ENCODE peak calls at places on chromosomes 2 and 18, in five cellular contexts. One of them, this sample, is unnamed.

GRCh38 chr2:106039634-106040033 is 154.5 kb downstream of the UXS1 start:
- DNase-seq in uterus: peak
- DNase-seq in NCI-H2081: no peak
- DNase-seq in Kasumi-1: no peak
- DNase-seq in HS-5: no peak
- DNase-seq in this sample: no peak

GRCh38 chr2:215532844-215533243 is 97.0 kb upstream of the FN1 start:
- DNase-seq in uterus: no peak
- DNase-seq in NCI-H2081: no peak
- DNase-seq in Kasumi-1: no peak
- DNase-seq in HS-5: no peak
- DNase-seq in this sample: no peak

GRCh38 chr2:168663993-168664392 is 138.4 kb upstream of the NOSTRIN start:
- DNase-seq in uterus: no peak
- DNase-seq in NCI-H2081: no peak
- DNase-seq in Kasumi-1: no peak
- DNase-seq in HS-5: no peak
- DNase-seq in this sample: no peak

GRCh38 chr2:188512456-188512855 is 220.8 kb downstream of the GULP1 start:
- DNase-seq in uterus: no peak
- DNase-seq in NCI-H2081: peak
- DNase-seq in Kasumi-1: peak
- DNase-seq in HS-5: peak
- DNase-seq in this sample: no peak

GRCh38 chr18:47898696-47899095 is 31.8 kb downstream of the SMAD2 start:
- DNase-seq in uterus: no peak
- DNase-seq in NCI-H2081: peak
- DNase-seq in Kasumi-1: no peak
- DNase-seq in HS-5: no peak
- DNase-seq in this sample: peak

GRCh38 chr2:42386684-42387083 is 25.7 kb upstream of the COX7A2L start:
- DNase-seq in uterus: no peak
- DNase-seq in NCI-H2081: no peak
- DNase-seq in Kasumi-1: no peak
- DNase-seq in HS-5: no peak
- DNase-seq in this sample: no peak

GRCh38 chr2:197097578-197098366 is 171.3 kb upstream of the PGAP1 start:
- DNase-seq in uterus: peak
- DNase-seq in NCI-H2081: no peak
- DNase-seq in Kasumi-1: no peak
- DNase-seq in HS-5: no peak
- DNase-seq in this sample: no peak

GRCh38 chr2:216497808-216498366 is 757 bp upstream of the RPL37A start:
- DNase-seq in uterus: no peak
- DNase-seq in NCI-H2081: no peak
- DNase-seq in Kasumi-1: no peak
- DNase-seq in HS-5: no peak
- DNase-seq in this sample: no peak

GRCh38 chr2:167946367-167946955 is 300.9 kb downstream of the STK39 start:
- DNase-seq in uterus: no peak
- DNase-seq in NCI-H2081: no peak
- DNase-seq in Kasumi-1: no peak
- DNase-seq in HS-5: no peak
- DNase-seq in this sample: no peak

GRCh38 chr18:79485788-79486355 is 90.1 kb downstream of the NFATC1 start:
- DNase-seq in uterus: no peak
- DNase-seq in NCI-H2081: no peak
- DNase-seq in Kasumi-1: no peak
- DNase-seq in HS-5: peak
- DNase-seq in this sample: no peak

GRCh38 chr2:30235008-30235655 is 3.8 kb downstream of the LBH start:
- DNase-seq in uterus: no peak
- DNase-seq in NCI-H2081: no peak
- DNase-seq in Kasumi-1: no peak
- DNase-seq in HS-5: no peak
- DNase-seq in this sample: no peak

GRCh38 chr2:95297639-95298395 is 670 bp downstream of the KCNIP3 start:
- DNase-seq in uterus: no peak
- DNase-seq in NCI-H2081: peak
- DNase-seq in Kasumi-1: no peak
- DNase-seq in HS-5: no peak
- DNase-seq in this sample: no peak

GRCh38 chr2:167962436-167963226 is 284.8 kb downstream of the STK39 start:
- DNase-seq in uterus: no peak
- DNase-seq in NCI-H2081: no peak
- DNase-seq in Kasumi-1: no peak
- DNase-seq in HS-5: no peak
- DNase-seq in this sample: no peak

GRCh38 chr2:233968556-233968955 is 51.4 kb downstream of the TRPM8 start:
- DNase-seq in uterus: no peak
- DNase-seq in NCI-H2081: no peak
- DNase-seq in Kasumi-1: no peak
- DNase-seq in HS-5: no peak
- DNase-seq in this sample: no peak

GRCh38 chr2:120108049-120108448 is 95.2 kb downstream of the EPB41L5 start:
- DNase-seq in uterus: peak
- DNase-seq in NCI-H2081: peak
- DNase-seq in Kasumi-1: no peak
- DNase-seq in HS-5: peak
- DNase-seq in this sample: no peak

GRCh38 chr2:88345842-88346241 is 106.7 kb downstream of the FOXI3 start:
- DNase-seq in uterus: no peak
- DNase-seq in NCI-H2081: no peak
- DNase-seq in Kasumi-1: no peak
- DNase-seq in HS-5: no peak
- DNase-seq in this sample: no peak

GRCh38 chr2:182649316-182649715 is 66.7 kb upstream of the DNAJC10 start:
- DNase-seq in uterus: no peak
- DNase-seq in NCI-H2081: peak
- DNase-seq in Kasumi-1: peak
- DNase-seq in HS-5: no peak
- DNase-seq in this sample: peak

GRCh38 chr18:79481041-79481790 is 85.5 kb downstream of the NFATC1 start:
- DNase-seq in uterus: no peak
- DNase-seq in NCI-H2081: no peak
- DNase-seq in Kasumi-1: no peak
- DNase-seq in HS-5: no peak
- DNase-seq in this sample: no peak

GRCh38 chr18:415627-416612 is 84.6 kb downstream of the COLEC12 start:
- DNase-seq in uterus: no peak
- DNase-seq in NCI-H2081: no peak
- DNase-seq in Kasumi-1: no peak
- DNase-seq in HS-5: peak
- DNase-seq in this sample: no peak

GRCh38 chr18:48733854-48734253 is 195.0 kb downstream of the CTIF start:
- DNase-seq in uterus: no peak
- DNase-seq in NCI-H2081: no peak
- DNase-seq in Kasumi-1: no peak
- DNase-seq in HS-5: no peak
- DNase-seq in this sample: no peak

GRCh38 chr2:232353096-232353495 is 25.5 kb upstream of the ALPP start:
- DNase-seq in uterus: no peak
- DNase-seq in NCI-H2081: no peak
- DNase-seq in Kasumi-1: no peak
- DNase-seq in HS-5: no peak
- DNase-seq in this sample: no peak

GRCh38 chr2:116061023-116061422 is 1618.6 kb downstream of the DPP10 start:
- DNase-seq in uterus: no peak
- DNase-seq in NCI-H2081: no peak
- DNase-seq in Kasumi-1: no peak
- DNase-seq in HS-5: no peak
- DNase-seq in this sample: no peak